ENCODE peak calls at places on chromosome 4, in five cellular contexts. J, Z, N, B and R are unnamed samples.

GRCh38 chr4:139015948-139016451 is 419 bp downstream of the NOCT start:
- DNase-seq in Z (no peak), J (no peak), N (peak), B (peak), R (no peak)

GRCh38 chr4:106160560-106160959 is 155.4 kb downstream of the TBCK start:
- DNase-seq in Z (no peak), B (no peak), N (no peak), J (no peak), R (no peak)

GRCh38 chr4:30903493-30903892 is 183.3 kb downstream of the PCDH7 start:
- DNase-seq in B (peak), Z (peak), N (no peak), J (peak), R (no peak)

GRCh38 chr4:62940229-62940628 is 1469.0 kb downstream of the TECRL start:
- DNase-seq in J (no peak), Z (no peak), N (no peak), B (peak), R (no peak)

GRCh38 chr4:13261486-13262257 is 222.5 kb downstream of the RAB28 start:
- DNase-seq in Z (no peak), N (no peak), B (no peak), J (no peak), R (no peak)

GRCh38 chr4:139734875-139735380 is 69.3 kb downstream of the MGST2 start:
- DNase-seq in N (peak), Z (peak), B (peak), J (peak), R (peak)

GRCh38 chr4:38681283-38682066 is 17.5 kb downstream of the KLF3 start:
- DNase-seq in Z (no peak), N (no peak), B (no peak), J (no peak), R (no peak)

GRCh38 chr4:146032234-146032860 is 93.7 kb upstream of the ZNF827 start:
- DNase-seq in J (no peak), Z (no peak), B (no peak), N (no peak), R (no peak)

GRCh38 chr4:138804705-138805104 is 210.9 kb upstream of the NOCT start:
- DNase-seq in B (no peak), Z (no peak), N (no peak), J (no peak), R (no peak)

GRCh38 chr4:53804719-53805118 is 213.4 kb upstream of the LNX1 start:
- DNase-seq in Z (peak), B (peak), J (peak), N (peak), R (no peak)

GRCh38 chr4:2445571-2445970 is 23.3 kb upstream of the RNF4 start:
- DNase-seq in N (no peak), J (no peak), B (no peak), Z (no peak), R (no peak)

GRCh38 chr4:87680271-87680670 is 30.2 kb downstream of the DMP1 start:
- DNase-seq in Z (no peak), J (no peak), B (no peak), N (no peak), R (no peak)

GRCh38 chr4:110292994-110293744 is 94.8 kb upstream of the ELOVL6 start:
- DNase-seq in J (no peak), B (peak), N (no peak), Z (no peak), R (no peak)

GRCh38 chr4:25863347-25863784 is 578 bp upstream of the SEL1L3 start:
- DNase-seq in Z (no peak), B (no peak), N (no peak), J (no peak), R (no peak)

GRCh38 chr4:173367946-173368345 is 2.8 kb upstream of the SAP30 start:
- DNase-seq in J (no peak), N (no peak), B (peak), Z (no peak), R (peak)

GRCh38 chr4:7206856-7207567 is 14.7 kb downstream of the SORCS2 start:
- DNase-seq in J (peak), N (no peak), B (peak), Z (peak), R (peak)